ENCODE peak calls at places on chromosome 11, in six cellular contexts. P is A549, Q is cardiac muscle cell, D is GM23338, S is body of pancreas, W is fibroblast of mammary gland. H is an unnamed sample.

GRCh38 chr11:106706355-106706754 is 311.9 kb downstream of the GUCY1A2 start:
- DNase-seq in D (no peak), P (peak), S (no peak), Q (peak), W (peak), H (no peak)

GRCh38 chr11:87022254-87022653 is 15.5 kb upstream of the TMEM135 start:
- DNase-seq in Q (no peak), D (no peak), S (no peak), W (no peak), P (no peak), H (no peak)

GRCh38 chr11:111176603-111177002 is 68.9 kb upstream of the POU2AF2 start:
- DNase-seq in P (no peak), Q (no peak), S (no peak), W (no peak), D (no peak), H (no peak)

GRCh38 chr11:3134651-3135490 is 30.2 kb downstream of the OSBPL5 start:
- DNase-seq in Q (no peak), P (no peak), S (peak), D (no peak), W (no peak), H (no peak)

GRCh38 chr11:9880657-9881056 is 216.8 kb downstream of the SWAP70 start:
- DNase-seq in W (no peak), S (no peak), Q (no peak), P (no peak), D (no peak), H (no peak)

GRCh38 chr11:123450593-123450992 is 20.5 kb downstream of the GRAMD1B start:
- DNase-seq in W (peak), P (no peak), D (no peak), S (no peak), Q (peak), H (no peak)

GRCh38 chr11:403021-403760 is 9.2 kb downstream of the PKP3 start:
- DNase-seq in W (no peak), Q (no peak), D (no peak), P (no peak), S (no peak), H (no peak)

GRCh38 chr11:20483931-20484330 is 96.4 kb downstream of the PRMT3 start:
- DNase-seq in P (no peak), S (no peak), W (no peak), Q (no peak), D (no peak), H (no peak)

GRCh38 chr11:697028-697491 is 1.4 kb downstream of the TMEM80 start:
- DNase-seq in D (no peak), P (no peak), Q (peak), W (peak), S (peak), H (no peak)

GRCh38 chr11:110463153-110463552 is 33.4 kb downstream of the FDX1 start:
- DNase-seq in W (peak), P (peak), Q (peak), S (no peak), D (peak), H (peak)

GRCh38 chr11:114262681-114263509 is 33.3 kb upstream of the NNMT start:
- DNase-seq in S (peak), P (peak), W (peak), D (peak), Q (peak), H (no peak)

GRCh38 chr11:64872790-64873488 is 5.5 kb downstream of the EHD1 start:
- DNase-seq in W (no peak), P (no peak), D (no peak), Q (no peak), S (no peak), H (no peak)

GRCh38 chr11:66886671-66887221 is 29.9 kb downstream of the LRFN4 start:
- DNase-seq in S (no peak), W (peak), D (no peak), Q (peak), P (peak), H (peak)

GRCh38 chr11:127998421-127998820 is 588.9 kb downstream of the ETS1 start:
- DNase-seq in D (no peak), Q (no peak), W (no peak), S (no peak), P (no peak), H (no peak)

GRCh38 chr11:118607401-118608267 is at the start of gene PHLDB1:
- DNase-seq in P (peak), W (peak), D (peak), Q (peak), S (peak), H (peak)

GRCh38 chr11:103601230-103601846 is 435.1 kb upstream of the DDI1 start:
- DNase-seq in S (peak), D (peak), Q (peak), W (peak), P (peak), H (no peak)

GRCh38 chr11:95767498-95767897 is 22.1 kb downstream of the FAM76B start:
- DNase-seq in D (no peak), Q (peak), P (peak), S (no peak), W (peak), H (no peak)

GRCh38 chr11:66858939-66859685 is 2.2 kb downstream of the LRFN4 start:
- DNase-seq in W (no peak), D (no peak), S (no peak), Q (no peak), P (no peak), H (no peak)

GRCh38 chr11:9982127-9982795 is 311.8 kb downstream of the SBF2 start:
- DNase-seq in P (peak), Q (peak), D (no peak), S (no peak), W (peak), H (no peak)

GRCh38 chr11:94959179-94959578 is 14.2 kb downstream of the CWC15 start:
- DNase-seq in W (no peak), Q (no peak), P (no peak), S (no peak), D (no peak), H (no peak)

GRCh38 chr11:126186708-126187481 is 24.6 kb downstream of the RPUSD4 start:
- DNase-seq in Q (no peak), S (no peak), W (no peak), P (no peak), D (peak), H (no peak)
- TF ChIP-seq CTCF in Q (peak), S (no peak), W (peak), P (no peak), D (peak), H (no peak)

GRCh38 chr11:57639321-57640067 is 10.2 kb downstream of the YPEL4 start:
- DNase-seq in P (peak), Q (peak), D (peak), W (peak), S (peak), H (no peak)

GRCh38 chr11:57640068-57640800 is 9.5 kb downstream of the YPEL4 start:
- DNase-seq in P (no peak), W (no peak), D (no peak), S (no peak), Q (no peak), H (no peak)

GRCh38 chr11:57638005-57638760 is 11.5 kb downstream of the YPEL4 start:
- DNase-seq in S (peak), W (peak), D (peak), P (peak), Q (peak), H (peak)

GRCh38 chr11:57637626-57638004 is 12.1 kb downstream of the YPEL4 start:
- DNase-seq in P (no peak), W (no peak), Q (peak), D (peak), S (no peak), H (no peak)

GRCh38 chr11:57638811-57639320 is 10.8 kb downstream of the YPEL4 start:
- DNase-seq in W (peak), D (no peak), P (no peak), S (no peak), Q (no peak), H (no peak)
- TF ChIP-seq CTCF in W (no peak), D (peak), P (no peak), S (no peak), Q (peak), H (no peak)

DNA sequence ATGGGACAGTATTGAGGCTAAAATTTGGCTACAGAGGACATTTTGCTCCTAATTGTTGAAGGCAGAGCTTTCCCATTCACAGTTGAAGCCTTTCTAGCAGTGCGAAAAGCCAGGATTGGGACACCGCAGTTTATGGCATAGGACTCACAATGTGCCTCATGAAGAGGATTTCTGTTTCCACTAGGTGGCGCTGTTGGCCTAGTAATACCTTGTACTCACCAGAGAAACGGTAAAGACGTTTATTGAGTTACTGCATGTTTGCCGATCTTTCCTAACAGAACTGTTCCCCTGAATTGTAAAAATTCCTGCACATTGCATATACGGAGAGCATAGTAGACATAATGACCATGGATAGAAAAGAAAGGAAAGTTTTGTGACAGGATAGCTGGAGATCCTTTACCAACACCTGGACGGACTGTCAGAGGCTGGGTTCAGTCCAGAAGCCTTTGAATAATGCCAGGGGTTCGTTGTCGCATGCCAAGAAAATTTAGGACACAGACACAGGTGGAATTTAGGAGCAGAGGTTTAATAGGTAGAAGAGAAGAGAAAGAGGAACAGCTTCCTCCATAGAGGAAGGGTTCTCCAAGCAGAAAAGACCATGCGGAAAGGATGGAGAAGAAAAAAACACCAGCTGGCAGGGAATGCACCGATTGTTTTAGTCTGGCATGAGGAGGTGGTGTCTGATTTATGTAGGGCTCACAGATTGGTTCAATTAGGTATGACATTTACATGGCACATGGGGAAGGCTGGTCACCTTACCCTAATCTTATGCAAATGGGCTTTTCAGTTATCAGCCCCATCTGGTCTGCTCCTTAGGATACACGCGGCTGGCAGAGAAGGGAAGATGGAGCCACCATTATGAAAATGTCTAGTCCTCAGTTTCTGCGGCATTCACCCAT is 10.8 kb upstream of the OR51D1 start:
- DNase-seq in S (peak), P (peak), Q (peak), D (peak), W (peak), H (peak)
- TF ChIP-seq CTCF in S (peak), P (peak), Q (peak), D (peak), W (peak), H (peak)

GRCh38 chr11:34305095-34305692 is 52.6 kb downstream of the ABTB2 start:
- DNase-seq in Q (no peak), D (no peak), W (no peak), P (no peak), S (no peak), H (no peak)

GRCh38 chr11:34308049-34308692 is 49.6 kb downstream of the ABTB2 start:
- DNase-seq in D (no peak), Q (no peak), W (no peak), S (no peak), P (no peak), H (no peak)

GRCh38 chr11:34303028-34303427 is 54.8 kb downstream of the ABTB2 start:
- DNase-seq in D (no peak), S (no peak), Q (peak), W (no peak), P (no peak), H (no peak)

GRCh38 chr11:34308821-34309585 is 48.8 kb downstream of the ABTB2 start:
- DNase-seq in W (peak), P (peak), S (peak), D (no peak), Q (peak), H (no peak)

GRCh38 chr11:34305780-34306179 is 52.0 kb downstream of the ABTB2 start:
- DNase-seq in Q (no peak), D (no peak), W (no peak), P (no peak), S (no peak), H (no peak)
- TF ChIP-seq CTCF in Q (no peak), D (no peak), W (no peak), P (no peak), S (no peak), H (no peak)

GRCh38 chr11:18634140-18635032 is at the start of gene SPTY2D1:
- DNase-seq in Q (peak), D (peak), S (peak), P (peak), W (peak), H (peak)
- TF ChIP-seq CTCF in Q (no peak), D (no peak), S (no peak), P (no peak), W (no peak), H (no peak)

GRCh38 chr11:45181595-45182550 is 35.4 kb downstream of the PRDM11 start:
- DNase-seq in W (no peak), S (no peak), D (no peak), Q (no peak), P (no peak), H (no peak)

GRCh38 chr11:45187375-45187774 is 40.9 kb downstream of the PRDM11 start:
- DNase-seq in P (no peak), W (no peak), S (no peak), Q (no peak), D (no peak), H (no peak)

GRCh38 chr11:45182902-45183301 is 36.5 kb downstream of the PRDM11 start:
- DNase-seq in P (peak), D (peak), W (peak), S (peak), Q (peak), H (peak)

GRCh38 chr11:45185228-45185729 is 38.8 kb downstream of the PRDM11 start:
- DNase-seq in S (no peak), P (no peak), W (no peak), D (no peak), Q (no peak), H (no peak)

GRCh38 chr11:45184640-45185039 is 38.2 kb downstream of the PRDM11 start:
- DNase-seq in Q (no peak), S (no peak), D (no peak), W (no peak), P (no peak), H (no peak)
- TF ChIP-seq CTCF in Q (no peak), S (no peak), D (no peak), W (no peak), P (no peak), H (no peak)

DNA sequence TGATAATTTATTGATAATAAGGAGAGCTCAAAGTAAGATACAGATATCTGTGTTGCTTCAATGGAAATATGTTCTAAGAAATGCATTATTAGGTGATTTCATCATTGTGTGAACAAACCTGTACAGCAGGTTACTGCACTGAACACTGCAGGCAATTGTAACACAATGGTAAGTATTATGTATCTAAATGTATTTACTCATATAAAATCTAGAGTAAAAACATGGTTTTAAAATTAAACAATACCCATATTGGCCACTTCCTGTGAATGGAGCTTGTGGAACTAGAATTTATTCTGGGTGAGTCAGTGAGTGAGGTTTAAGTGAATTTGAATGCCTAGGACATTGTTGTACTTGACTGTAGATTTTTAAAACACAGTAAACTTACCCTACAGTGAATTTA is 722.9 kb upstream of the RAG2 start:
- DNase-seq in D (no peak), S (no peak), Q (no peak), P (no peak), W (no peak), H (no peak)
- TF ChIP-seq CTCF in D (no peak), S (no peak), Q (no peak), P (no peak), W (no peak), H (no peak)

GRCh38 chr11:126573325-126574076 is 218.0 kb downstream of the ST3GAL4 start:
- DNase-seq in Q (no peak), W (no peak), D (peak), P (no peak), S (no peak), H (no peak)
- TF ChIP-seq CTCF in Q (no peak), W (peak), D (peak), P (peak), S (no peak), H (no peak)

DNA sequence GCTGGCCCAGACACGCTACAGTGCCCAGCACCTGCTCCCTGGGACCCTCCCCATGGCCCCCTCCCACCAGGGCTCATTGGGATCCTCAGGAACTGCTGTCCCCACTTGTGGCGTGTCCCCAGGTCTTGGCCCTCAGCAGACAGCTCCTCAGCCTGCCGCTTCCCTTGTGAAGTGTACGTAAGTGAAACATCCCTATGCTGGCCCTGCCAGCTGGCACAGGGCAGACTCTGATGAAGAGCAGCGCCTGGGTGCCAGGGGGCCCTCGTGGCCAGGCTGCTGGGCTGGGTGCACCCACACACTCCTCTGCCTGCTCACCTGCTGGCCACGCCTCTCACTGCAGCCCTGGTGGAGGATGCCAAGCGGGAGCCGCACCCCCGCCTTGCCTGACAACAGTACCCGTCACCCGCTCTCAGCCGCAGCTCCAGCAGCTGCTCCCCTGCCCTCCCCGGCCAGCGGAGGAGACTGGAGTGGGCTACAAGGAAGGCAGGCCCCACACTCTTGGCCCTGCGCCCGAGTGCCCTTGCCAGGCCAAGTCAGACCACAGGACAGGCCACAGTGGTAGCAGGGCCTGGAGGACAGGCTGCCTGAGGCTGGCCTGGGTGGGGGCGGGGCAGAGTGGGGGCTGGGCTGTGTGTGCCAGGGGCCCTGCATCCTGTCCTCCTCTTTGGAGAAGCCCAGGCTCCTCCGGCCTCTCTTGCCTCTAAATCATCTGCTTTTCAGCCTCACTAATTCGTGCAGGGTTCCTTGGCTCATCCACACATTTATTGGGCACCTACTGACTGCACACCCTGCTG is 39.5 kb downstream of the IGF2 start:
- DNase-seq in S (peak), D (peak), Q (peak), W (no peak), P (no peak), H (peak)
- TF ChIP-seq CTCF in S (no peak), D (no peak), Q (no peak), W (no peak), P (no peak), H (peak)

DNA sequence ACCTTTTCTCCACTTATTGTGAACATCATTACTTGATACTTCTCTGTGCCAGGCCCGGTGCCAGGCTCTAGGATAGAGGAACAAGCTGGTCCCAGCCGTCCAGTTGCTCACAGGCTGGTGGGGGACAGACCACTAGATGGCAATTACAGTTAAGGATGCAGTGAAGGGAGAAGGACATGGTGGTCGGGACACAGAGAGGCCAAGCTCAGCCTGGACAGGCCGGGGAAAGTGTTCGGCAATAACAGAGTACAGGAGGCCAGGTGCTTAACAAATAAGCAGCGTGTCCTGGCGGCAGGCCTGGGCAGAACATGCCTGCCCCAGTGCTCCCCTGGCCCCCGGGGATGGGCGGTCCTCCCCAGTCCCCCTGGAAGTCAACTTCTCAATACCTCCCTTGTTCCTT is 5.5 kb downstream of the LGALS12 start:
- DNase-seq in Q (no peak), D (no peak), S (no peak), W (no peak), P (no peak), H (no peak)
- TF ChIP-seq CTCF in Q (no peak), D (peak), S (no peak), W (no peak), P (no peak), H (no peak)

H was measured in stomach.